ENCODE peak calls at places on chromosomes 2 and 18, in six cellular contexts. Z is fibroblast of pulmonary artery, S is AG09309, N is lung, W is adrenal gland, I is endothelial cell of umbilical vein. T is an unnamed sample.

GRCh38 chr2:29012211-29012681 is 31.1 kb downstream of the TOGARAM2 start:
- DNase-seq in Z (peak; percentile 47), S (no peak), N (peak; percentile 36), I (no peak), W (peak; percentile 64), T (no peak)

GRCh38 chr2:69828913-69829242 is 582 bp upstream of the GMCL1 start:
- DNase-seq in I (no peak), W (no peak), Z (no peak), N (no peak), S (no peak), T (no peak)

GRCh38 chr18:44826418-44827259 is 146.0 kb downstream of the SETBP1 start:
- DNase-seq in N (peak; percentile 65), W (peak; percentile 78), Z (peak; percentile 97), I (peak; percentile 91), S (peak; percentile 68), T (peak; percentile 96)

GRCh38 chr2:14975401-14975800 is 342.9 kb downstream of the LRATD1 start:
- DNase-seq in W (no peak), N (no peak), I (no peak), Z (no peak), S (no peak), T (peak; percentile 18)

GRCh38 chr2:28270456-28271146 is 122.1 kb upstream of the FOSL2 start:
- DNase-seq in Z (no peak), N (no peak), W (no peak), I (no peak), S (no peak), T (no peak)

GRCh38 chr2:232349546-232349945 is 29.0 kb upstream of the ALPP start:
- DNase-seq in N (no peak), W (no peak), Z (no peak), S (no peak), I (no peak), T (no peak)

GRCh38 chr2:227508001-227508400 is 36.0 kb downstream of the AGFG1 start:
- DNase-seq in N (no peak), Z (no peak), I (no peak), S (no peak), W (no peak), T (no peak)

GRCh38 chr2:167862296-167862695 is 385.1 kb downstream of the STK39 start:
- DNase-seq in W (no peak), Z (no peak), I (no peak), N (no peak), S (no peak), T (no peak)

GRCh38 chr2:134466141-134466540 is 212.3 kb downstream of the MGAT5 start:
- DNase-seq in N (no peak), W (peak; percentile 27), S (no peak), Z (peak; percentile 25), I (peak; percentile 26), T (no peak)

GRCh38 chr2:187504312-187504921 is 49.8 kb downstream of the TFPI start:
- DNase-seq in W (no peak), Z (no peak), S (no peak), N (no peak), I (peak; percentile 56), T (no peak)

GRCh38 chr2:230687498-230687897 is 25.1 kb upstream of the CAB39 start:
- DNase-seq in S (no peak), I (no peak), Z (no peak), W (peak; percentile 22), N (no peak), T (peak; percentile 80)

GRCh38 chr2:227374158-227374557 is 4.9 kb downstream of the TM4SF20 start:
- DNase-seq in I (no peak), W (no peak), N (no peak), Z (peak; percentile 80), S (peak; percentile 74), T (no peak)

GRCh38 chr18:79493211-79493800 is 97.6 kb downstream of the NFATC1 start:
- DNase-seq in N (no peak), W (no peak), Z (no peak), I (no peak), S (no peak), T (no peak)

GRCh38 chr2:10267551-10268465 is 34.9 kb upstream of the HPCAL1 start:
- DNase-seq in N (no peak), S (no peak), Z (no peak), I (no peak), W (no peak), T (no peak)

GRCh38 chr18:43893001-43893637 is 615.8 kb upstream of the SYT4 start:
- DNase-seq in I (peak; percentile 91), Z (peak; percentile 61), W (peak; percentile 58), N (no peak), S (peak; percentile 85), T (peak; percentile 97)

GRCh38 chr2:184814428-184814827 is 216.1 kb downstream of the ZNF804A start:
- DNase-seq in W (no peak), I (no peak), N (no peak), S (no peak), Z (no peak), T (no peak)

GRCh38 chr18:68969027-68969426 is 171.1 kb downstream of the CCDC102B start:
- DNase-seq in I (no peak), W (no peak), N (no peak), S (no peak), Z (no peak), T (no peak)

GRCh38 chr2:219567791-219568361 is 3.5 kb downstream of the OBSL1 start:
- DNase-seq in S (no peak), N (no peak), W (no peak), Z (no peak), I (no peak), T (no peak)

GRCh38 chr2:219569041-219569440 is 2.3 kb downstream of the OBSL1 start:
- DNase-seq in Z (no peak), W (no peak), N (no peak), S (no peak), I (no peak), T (no peak)

GRCh38 chr2:219570924-219571310 is 422 bp downstream of the OBSL1 start:
- DNase-seq in W (peak; percentile 36), S (no peak), Z (peak; percentile 30), N (no peak), I (peak; percentile 22), T (peak; percentile 22)

GRCh38 chr2:219570194-219570923 is 980 bp downstream of the OBSL1 start:
- DNase-seq in I (peak; percentile 36), N (no peak), W (peak; percentile 62), S (no peak), Z (peak; percentile 29), T (peak; percentile 48)

GRCh38 chr2:219569635-219570034 is 1.7 kb downstream of the OBSL1 start:
- DNase-seq in N (no peak), W (peak; percentile 49), S (no peak), I (no peak), Z (no peak), T (no peak)
- H3K4me3 ChIP-seq in N (no peak overlapping the region), W (no peak overlapping the region), S (peak overlapping the region; percentile 69), I (no peak overlapping the region), Z (peak overlapping the region; percentile 61), T (peak overlapping the region; percentile 56)

DNA sequence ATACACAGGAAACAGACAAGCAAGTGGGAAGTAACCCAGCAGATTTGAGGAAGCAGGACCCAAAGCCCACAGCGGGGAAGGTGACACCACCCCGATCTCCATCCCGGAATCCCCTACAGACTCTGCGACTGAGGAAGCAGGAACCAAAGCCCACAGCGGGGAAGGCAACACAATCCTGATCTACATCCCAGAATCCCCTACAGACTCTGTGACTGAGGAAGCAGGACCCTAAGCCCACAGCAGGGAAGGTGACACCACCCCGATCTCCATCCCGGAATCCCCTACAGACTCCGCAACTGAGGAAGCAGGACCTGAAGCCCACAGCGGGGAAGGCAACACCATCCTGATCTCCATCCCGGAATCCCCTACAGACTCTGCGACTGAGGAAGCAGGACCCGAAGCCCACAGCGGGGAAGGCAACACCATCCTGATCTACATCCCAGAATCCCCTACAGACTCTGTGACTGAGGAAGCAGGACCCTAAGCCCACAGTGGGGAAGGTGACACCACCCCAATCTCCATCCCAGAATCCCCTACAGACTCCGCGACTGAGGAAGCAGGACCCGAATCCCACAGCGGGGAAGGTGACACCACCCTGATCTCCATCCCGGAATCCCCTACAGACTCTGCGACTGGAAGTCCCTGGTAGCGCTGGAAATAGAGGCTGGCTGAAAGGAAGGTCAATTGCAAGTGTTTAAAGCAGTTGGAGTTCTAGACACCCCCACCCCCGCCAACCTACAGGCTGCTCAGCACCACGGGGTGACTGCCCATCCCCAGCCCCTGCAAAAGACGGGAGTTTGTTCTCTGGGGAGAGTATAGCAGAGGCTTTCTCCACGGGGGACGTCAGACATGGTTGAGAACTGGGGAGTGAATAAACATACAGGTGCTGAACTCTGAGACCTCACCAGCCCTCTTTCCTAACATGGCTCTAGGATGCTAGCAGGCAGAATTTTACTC is 21.2 kb downstream of the CIB4 start:
- DNase-seq in I (no peak), W (no peak), S (no peak), Z (no peak), N (no peak), T (no peak)
- TF ChIP-seq CTCF in I (no peak), W (no peak), S (no peak), Z (no peak), N (no peak), T (no peak)

GRCh38 chr18:31942301-31942998 is 478 bp downstream of the TRAPPC8 start:
- DNase-seq in W (peak; percentile 51), N (peak; percentile 37), Z (peak; percentile 52), S (no peak), I (peak; percentile 73), T (peak; percentile 45)
- H3K4me3 ChIP-seq in W (peak overlapping the region; percentile 97), N (peak overlapping the region; percentile 80), Z (peak overlapping the region; percentile 95), S (peak overlapping the region; percentile 89), I (peak overlapping the region; percentile 86), T (peak overlapping the region; percentile 97)

GRCh38 chr2:18178736-18179349 is 300.4 kb downstream of the KCNS3 start:
- DNase-seq in Z (peak; percentile 71), N (no peak), S (no peak), W (peak; percentile 52), I (peak; percentile 65), T (no peak)
- TF ChIP-seq CTCF in Z (peak; percentile 88), N (peak; percentile 60), S (peak; percentile 85), W (peak; percentile 65), I (peak; percentile 67), T (peak; percentile 73)

T was measured in foreskin fibroblast.